ENCODE peak calls at places on chromosomes 7 and 10, in four cellular contexts. C is PC-9, O is prostate gland, T is mesenchymal stem cell. G is an unnamed sample. For H3K36me3 and H3K4me1, the result is how much of the 10 kb centered on the place peaks cover.

GRCh38 chr10:30438016-30438850 is 4.2 kb downstream of the MAP3K8 start:
- DNase-seq in C (no peak), O (no peak), T (peak), G (no peak)

GRCh38 chr10:20745556-20745955 is 151.6 kb downstream of the NEBL start:
- DNase-seq in C (no peak), O (no peak), T (no peak), G (no peak)

GRCh38 chr7:131861620-131862346 is 305.4 kb upstream of the PODXL start:
- DNase-seq in C (no peak), O (no peak), T (no peak), G (peak)

GRCh38 chr7:16491148-16491547 is 25.6 kb upstream of the SOSTDC1 start:
- DNase-seq in C (no peak), O (no peak), T (no peak), G (no peak)

GRCh38 chr7:108424013-108424412 is 32.2 kb downstream of the NRCAM start:
- DNase-seq in C (no peak), O (no peak), T (no peak), G (no peak)

GRCh38 chr7:155696747-155697146 is 52.3 kb downstream of the RBM33 start:
- DNase-seq in C (no peak), O (no peak), T (no peak), G (no peak)

GRCh38 chr10:80468806-80469421 is 14.8 kb downstream of the TSPAN14 start:
- DNase-seq in C (peak), O (peak), T (no peak), G (no peak)

GRCh38 chr10:64537112-64537511 is 1015.9 kb downstream of the REEP3 start:
- DNase-seq in C (no peak), O (no peak), T (no peak), G (no peak)

GRCh38 chr10:61000769-61001730 is 57.1 kb upstream of the RHOBTB1 start:
- DNase-seq in C (peak), O (peak), T (peak), G (no peak)

GRCh38 chr10:12500406-12501303 is 151.3 kb downstream of the CAMK1D start:
- DNase-seq in C (peak), O (no peak), T (peak), G (peak)

GRCh38 chr7:100003711-100004661 is 11.4 kb upstream of the ZKSCAN1 start:
- DNase-seq in C (no peak), O (peak), T (peak), G (no peak)

GRCh38 chr10:122128357-122128756 is 139.4 kb downstream of the TACC2 start:
- DNase-seq in C (no peak), O (no peak), T (peak), G (no peak)

GRCh38 chr10:77834943-77835668 is 91.4 kb downstream of the DLG5 start:
- DNase-seq in C (no peak), O (no peak), T (no peak), G (no peak)

GRCh38 chr10:59907918-59908807 is 1.8 kb upstream of the CCDC6 start:
- DNase-seq in C (peak), O (peak), T (peak), G (no peak)

GRCh38 chr7:134084488-134085144 is 42.5 kb upstream of the LRGUK start:
- DNase-seq in C (no peak), O (no peak), T (no peak), G (no peak)

GRCh38 chr7:11548532-11548931 is 283.5 kb downstream of the THSD7A start:
- DNase-seq in C (no peak), O (no peak), T (peak), G (no peak)

GRCh38 chr7:128938524-128939074 is 872 bp downstream of the IRF5 start:
- DNase-seq in C (no peak), O (no peak), T (no peak), G (no peak)

GRCh38 chr7:46391215-46391614 is 470.1 kb upstream of the IGFBP3 start:
- DNase-seq in C (no peak), O (no peak), T (peak), G (no peak)

GRCh38 chr7:129307592-129307991 is 82.8 kb downstream of the AHCYL2 start:
- DNase-seq in C (no peak), O (no peak), T (no peak), G (no peak)

GRCh38 chr10:126458453-126458852 is 70.2 kb upstream of the ADAM12 start:
- DNase-seq in C (peak), O (no peak), T (peak), G (no peak)

GRCh38 chr7:80243425-80243824 is 108.8 kb downstream of the GNAI1 start:
- DNase-seq in C (no peak), O (no peak), T (peak), G (no peak)

GRCh38 chr7:50798126-50798525 is 15.4 kb upstream of the GRB10 start:
- DNase-seq in C (no peak), O (no peak), T (no peak), G (no peak)

DNA sequence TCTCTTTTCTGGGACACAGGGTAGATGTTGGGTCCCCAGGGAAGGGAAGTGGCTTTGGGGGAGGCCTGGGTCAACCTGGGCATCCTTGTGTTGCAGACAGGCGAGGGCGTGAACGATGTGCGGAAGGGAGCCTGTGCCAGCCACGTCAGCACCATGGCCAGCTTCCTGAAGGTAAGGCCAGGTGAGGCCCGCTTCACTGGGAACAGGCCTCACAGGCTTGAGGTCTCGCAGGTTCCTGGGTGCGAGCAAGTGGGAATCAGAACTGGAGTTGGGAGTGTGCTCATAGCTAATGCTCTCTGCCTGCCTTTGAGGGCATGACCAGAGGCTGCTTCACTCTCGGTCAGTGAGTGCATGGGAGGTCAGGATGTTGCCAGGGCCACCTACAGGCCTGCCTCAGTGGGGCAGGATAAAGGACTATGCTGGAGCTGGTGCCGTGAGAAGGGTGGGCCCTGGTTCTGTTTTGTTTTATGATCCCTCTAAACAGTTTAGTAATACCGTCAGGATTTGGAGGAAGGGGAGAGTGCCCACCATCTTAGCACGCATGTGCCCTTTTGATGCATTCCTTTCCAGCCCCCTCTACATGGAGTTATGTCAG is 8.4 kb downstream of the DBNL start:
- DNase-seq in C (no peak), O (no peak), T (no peak), G (no peak)
- H3K36me3 ChIP-seq in C (under half), O (under half), T (half or more), G (half or more)

GRCh38 chr10:114027041-114027394 is 16.6 kb upstream of the ADRB1 start:
- DNase-seq in C (no peak), O (no peak), T (no peak), G (no peak)

GRCh38 chr10:114026189-114027040 is 17.3 kb upstream of the ADRB1 start:
- DNase-seq in C (peak), O (no peak), T (peak), G (no peak)

GRCh38 chr10:114025610-114026130 is 18.0 kb upstream of the ADRB1 start:
- DNase-seq in C (no peak), O (no peak), T (no peak), G (no peak)

GRCh38 chr10:114023198-114023597 is 20.5 kb upstream of the ADRB1 start:
- DNase-seq in C (no peak), O (no peak), T (peak), G (no peak)

GRCh38 chr10:114024876-114025609 is 18.6 kb upstream of the ADRB1 start:
- DNase-seq in C (no peak), O (no peak), T (peak), G (peak)
- H3K27ac ChIP-seq in C (peak), O (no peak), T (no peak), G (peak)

DNA sequence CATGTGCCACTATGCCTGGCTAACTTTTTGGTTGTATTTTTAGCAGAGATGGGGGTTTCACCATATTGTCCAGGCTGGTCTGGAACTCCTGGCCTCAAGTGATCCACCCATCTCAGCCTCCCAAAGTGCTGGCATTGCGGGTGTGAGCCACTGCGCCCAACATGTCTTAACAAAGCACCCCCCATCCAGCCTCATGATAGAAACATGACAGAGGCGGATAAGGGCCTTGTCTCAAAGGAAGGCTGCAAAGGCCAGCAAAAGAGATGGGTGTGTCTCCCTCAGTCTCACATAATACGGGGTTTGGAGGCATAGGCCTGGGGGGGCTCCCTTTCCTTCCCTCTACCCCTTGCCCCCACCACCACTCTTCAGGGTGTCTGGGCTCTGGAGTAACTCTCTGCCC is 93.2 kb downstream of the SH3PXD2A start:
- DNase-seq in C (no peak), O (no peak), T (no peak), G (no peak)
- H3K4me1 ChIP-seq in C (half or more), O (under half), T (half or more), G (half or more)

GRCh38 chr7:2223321-2223720 is 9.4 kb downstream of the MAD1L1 start:
- DNase-seq in C (no peak), O (no peak), T (no peak), G (no peak)
- H3K36me3 ChIP-seq in C (under half), O (under half), T (half or more), G (under half)

GRCh38 chr7:27183682-27184341 is 1.2 kb downstream of the HOXA11 start:
- DNase-seq in C (no peak), O (no peak), T (peak), G (no peak)
- H3K27ac ChIP-seq in C (no peak), O (peak), T (peak), G (no peak)

GRCh38 chr10:114526497-114527238 is 122.4 kb upstream of the AFAP1L2 start:
- DNase-seq in C (peak), O (peak), T (peak), G (peak)
- H3K4me1 ChIP-seq in C (under half), O (under half), T (under half), G (under half)

DNA sequence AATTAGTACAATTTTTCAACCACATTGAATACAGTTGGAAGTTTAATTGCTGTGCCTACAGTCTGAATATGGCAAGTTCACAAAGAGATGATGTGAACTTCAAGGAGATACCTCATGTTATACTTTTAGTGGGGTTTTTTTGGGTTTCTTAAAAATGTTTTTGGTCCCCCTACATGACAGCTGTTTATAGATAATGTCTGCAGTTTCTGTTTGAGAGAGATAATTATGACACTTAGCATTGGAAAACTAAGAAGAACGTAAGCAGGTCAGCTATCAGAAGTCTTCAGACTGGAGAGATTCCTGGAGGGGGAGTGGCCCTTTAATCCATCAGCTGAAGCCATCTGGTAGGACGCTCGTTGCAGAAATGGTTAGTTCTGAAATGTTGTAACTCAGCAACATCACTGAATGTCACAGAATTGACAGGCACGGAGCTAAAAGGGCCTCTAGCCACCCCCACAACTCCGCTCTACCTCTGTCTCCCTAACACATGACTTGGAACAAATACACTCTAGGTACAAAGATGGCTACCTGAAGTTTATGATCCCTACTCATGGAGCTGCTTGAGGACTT is 29.0 kb downstream of the TIMM23 start:
- DNase-seq in C (no peak), O (no peak), T (no peak), G (no peak)
- H3K36me3 ChIP-seq in C (half or more), O (under half), T (under half), G (half or more)

DNA sequence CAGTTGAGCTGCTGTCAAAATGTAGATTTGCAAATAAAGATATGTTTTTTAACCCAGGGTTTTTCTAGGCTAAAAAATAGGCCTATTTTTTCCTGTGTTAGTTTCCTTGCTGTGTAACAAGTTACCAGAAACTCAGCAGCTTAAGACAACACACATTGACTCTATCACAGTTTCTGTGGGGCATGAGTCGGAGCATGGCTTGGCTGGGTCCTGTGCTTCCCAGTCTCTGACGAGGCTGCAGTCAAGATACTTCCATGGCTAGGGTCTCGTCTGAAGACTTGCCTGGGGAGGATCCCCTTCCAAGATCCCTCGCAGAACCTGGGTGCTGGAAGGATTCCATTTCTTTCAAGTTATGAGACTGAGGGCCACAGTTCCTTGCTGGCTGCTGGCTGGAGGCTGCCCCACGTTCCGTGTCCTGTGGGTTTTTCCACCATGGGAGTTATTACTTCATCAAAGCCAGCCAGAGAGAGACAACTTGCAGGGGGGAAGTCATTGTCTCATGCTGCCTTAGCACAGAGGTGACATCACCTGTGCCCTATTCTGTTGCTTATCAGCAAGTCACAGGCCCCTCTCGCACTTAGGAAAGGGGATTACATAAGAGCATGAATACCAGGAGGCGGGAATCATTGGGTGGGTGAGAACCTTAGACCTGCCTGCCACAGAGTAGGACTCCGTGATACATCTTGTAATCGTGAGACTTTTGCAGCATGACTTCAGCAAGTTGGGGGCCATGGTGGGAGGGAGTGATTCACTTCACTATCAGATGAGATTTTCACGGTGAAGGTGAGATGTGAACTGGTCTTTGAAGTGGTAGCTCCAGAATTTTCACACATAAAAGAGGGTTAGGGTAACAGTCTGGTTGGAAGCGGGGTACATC is 77.9 kb downstream of the CCNY start:
- DNase-seq in C (no peak), O (no peak), T (no peak), G (no peak)
- H3K27ac ChIP-seq in C (peak), O (no peak), T (peak), G (no peak)

GRCh38 chr7:4484545-4484944 is 197.6 kb upstream of the FOXK1 start:
- DNase-seq in C (no peak), O (no peak), T (no peak), G (no peak)
- H3K4me1 ChIP-seq in C (under half), O (under half), T (under half), G (under half)

DNA sequence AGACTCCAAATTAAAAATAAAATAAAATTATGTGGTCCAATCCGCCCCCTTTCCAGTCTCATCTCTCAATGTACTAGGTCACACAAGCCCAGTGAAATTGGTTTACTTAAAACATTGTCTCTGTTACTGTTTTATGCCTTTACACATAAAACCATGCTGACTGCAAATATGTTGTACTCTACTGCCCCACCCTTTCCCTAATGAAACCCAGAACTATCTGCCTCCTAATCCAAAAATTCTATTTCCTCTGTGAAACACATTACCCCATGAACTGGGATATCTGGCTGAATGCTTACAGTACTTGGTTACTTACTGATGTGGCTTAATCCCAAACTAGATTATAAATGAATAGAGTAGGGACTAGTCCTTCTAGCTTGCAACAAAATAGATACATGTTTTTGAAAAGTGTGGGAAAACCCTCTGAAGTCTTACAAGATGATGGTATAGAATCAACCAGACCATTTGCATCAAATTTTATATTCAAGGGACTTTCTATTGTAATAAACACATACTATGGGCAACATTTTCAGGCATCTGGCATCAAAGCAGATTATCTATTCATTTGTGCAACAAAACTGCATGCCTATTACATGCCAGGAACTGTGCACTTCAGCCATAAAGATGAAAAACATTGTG is 10.0 kb upstream of the KMT2E start:
- DNase-seq in C (no peak), O (no peak), T (no peak), G (no peak)
- H3K36me3 ChIP-seq in C (under half), O (under half), T (under half), G (under half)

G was measured in upper lobe of left lung.